ENCODE peak calls at places on chromosomes 16 and 17, in five cellular contexts. C is tibial nerve, J is stomach, P is Peyer's patch, M is cardiac muscle cell. R is an unnamed sample.

GRCh38 chr16:56019274-56019673 is 144.1 kb upstream of the CES5A start:
- DNase-seq in C (no peak), J (no peak), P (no peak), M (no peak), R (no peak)

GRCh38 chr16:84143081-84143480 is 1.9 kb downstream of the HSDL1 start:
- DNase-seq in C (no peak), J (no peak), P (no peak), M (no peak), R (no peak)

GRCh38 chr17:2027528-2028233 is 2.3 kb upstream of the DPH1 start:
- DNase-seq in C (no peak), J (no peak), P (no peak), M (peak; percentile 53), R (no peak)

GRCh38 chr17:11077673-11078072 is 163.3 kb upstream of the SHISA6 start:
- DNase-seq in C (no peak), J (no peak), P (no peak), M (no peak), R (no peak)

GRCh38 chr16:47577029-47577428 is 115.9 kb downstream of the PHKB start:
- DNase-seq in C (no peak), J (no peak), P (no peak), M (no peak), R (no peak)

GRCh38 chr16:2830355-2830695 is 222 bp downstream of the ZG16B start:
- DNase-seq in C (no peak), J (no peak), P (no peak), M (no peak), R (no peak)

GRCh38 chr16:77236063-77236511 is 36.9 kb downstream of the SYCE1L start:
- DNase-seq in C (peak; percentile 88), J (peak; percentile 90), P (peak; percentile 93), M (peak; percentile 87), R (peak; percentile 88)

GRCh38 chr17:73013299-73013698 is 79.2 kb downstream of the SLC39A11 start:
- DNase-seq in C (no peak), J (no peak), P (no peak), M (no peak), R (no peak)

GRCh38 chr16:35908942-35909341 is 2449.5 kb downstream of the TP53TG3F start:
- DNase-seq in C (no peak), J (no peak), P (no peak), M (no peak), R (no peak)
- TF ChIP-seq CTCF in C (no peak), J (no peak), P (no peak), M (no peak), R (no peak)

DNA sequence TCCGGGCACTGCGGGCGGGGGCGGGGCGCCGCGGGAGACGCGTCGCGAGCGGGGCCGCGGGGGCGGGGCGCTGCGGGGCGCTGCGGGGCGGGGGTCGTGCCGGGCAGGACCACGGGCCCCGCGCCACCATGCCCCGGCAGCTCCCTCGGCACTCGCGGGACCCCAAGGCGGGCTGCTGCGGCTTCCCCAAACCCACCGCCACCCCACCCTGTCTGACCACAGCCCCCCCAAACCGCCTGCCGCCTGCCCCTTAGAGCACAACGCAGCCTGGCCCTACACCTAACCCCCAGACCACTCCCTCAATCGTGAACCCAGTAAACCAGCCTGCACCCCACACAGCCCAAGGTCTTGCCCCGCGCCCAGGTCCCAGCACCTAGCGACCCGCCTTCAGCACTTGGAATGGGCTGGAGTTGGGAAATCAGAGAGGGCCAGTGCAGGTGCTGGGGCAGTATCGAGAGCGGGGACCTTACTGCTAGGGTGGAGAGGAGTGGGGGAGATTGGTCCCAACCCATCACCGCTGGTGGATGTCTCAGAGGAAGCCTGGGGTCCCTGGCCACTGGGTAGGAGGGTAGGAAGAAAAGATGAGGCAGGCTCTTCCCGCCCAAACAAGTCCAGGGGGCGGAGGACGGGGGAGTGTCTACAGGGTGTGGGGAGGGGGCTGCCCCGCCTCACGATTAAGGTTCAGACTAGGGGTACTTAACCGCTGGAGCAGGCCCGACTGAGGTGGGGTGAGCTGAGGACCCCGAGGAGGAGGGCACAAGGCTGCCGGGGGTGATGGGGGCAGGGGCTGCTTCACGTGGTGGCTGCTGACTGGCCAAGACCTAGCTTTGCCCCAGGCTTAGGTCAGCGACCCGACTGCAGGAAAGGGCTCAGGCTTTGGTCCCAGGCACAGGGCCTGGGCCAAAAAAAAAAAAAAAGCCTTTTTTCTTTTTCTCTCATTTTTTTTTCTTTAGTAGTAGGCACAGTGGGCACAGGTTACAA is 539 bp upstream of the VAMP2 start:
- DNase-seq in C (peak; percentile 20), J (no peak), P (no peak), M (no peak), R (peak; percentile 49)
- H3K4me1 ChIP-seq in C (peaks cover 48% of the 10 kb centered on the region), J (peaks cover 55% of the 10 kb centered on the region), P (peaks cover 9% of the 10 kb centered on the region), M (peaks cover 16% of the 10 kb centered on the region), R (peaks cover 54% of the 10 kb centered on the region)

GRCh38 chr16:35685085-35685484 is 2225.7 kb downstream of the TP53TG3F start:
- DNase-seq in C (no peak), J (no peak), P (no peak), M (no peak), R (no peak)
- H3K9me3 ChIP-seq in C (no peaks in the 10 kb centered on the region), J (peaks cover 65% of the 10 kb centered on the region), P (no peaks in the 10 kb centered on the region), M (no peaks in the 10 kb centered on the region), R (peaks cover 8% of the 10 kb centered on the region)

GRCh38 chr17:62637809-62638208 is 10.3 kb downstream of the MRC2 start:
- DNase-seq in C (no peak), J (no peak), P (no peak), M (no peak), R (no peak)
- TF ChIP-seq CTCF in C (no peak), J (no peak), P (no peak), M (no peak), R (no peak)

DNA sequence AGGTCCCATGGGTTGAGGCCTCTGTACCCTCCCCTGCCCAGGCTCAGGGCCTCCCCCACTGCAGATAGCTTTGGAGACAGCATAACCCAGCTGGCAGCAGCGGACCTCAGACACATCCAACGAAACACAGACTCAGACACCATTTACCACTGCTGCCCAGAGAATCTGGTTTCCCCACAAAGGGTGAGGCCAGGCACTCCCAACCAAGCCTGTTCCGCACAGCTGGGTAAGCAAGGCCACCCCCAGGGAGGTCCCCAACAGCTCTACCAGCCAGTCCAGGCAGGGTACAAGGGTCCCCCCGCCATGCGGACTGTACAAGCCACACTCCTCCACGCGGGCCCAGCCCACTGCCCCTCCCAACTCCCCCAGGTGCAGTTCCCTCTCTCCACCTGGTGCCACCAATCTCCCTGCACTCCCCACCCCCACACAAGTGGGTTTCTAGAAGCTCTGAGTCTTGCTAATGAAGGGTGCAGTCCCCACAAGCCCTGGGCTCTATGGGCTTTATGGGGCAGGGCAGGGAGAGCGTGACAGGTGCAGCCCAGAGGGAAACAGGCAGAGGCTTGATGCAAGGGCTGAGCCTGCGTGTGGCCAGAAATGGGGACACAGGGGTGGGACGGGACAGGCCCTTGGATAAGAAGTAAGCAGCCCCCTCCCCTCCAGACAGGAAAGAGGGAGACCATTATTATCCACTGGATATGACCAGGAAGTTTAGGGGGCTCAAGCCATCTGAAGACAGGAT is 8.8 kb downstream of the RHBDF2 start:
- DNase-seq in C (no peak), J (no peak), P (peak; percentile 84), M (no peak), R (peak; percentile 67)
- H3K4me1 ChIP-seq in C (peaks cover 46% of the 10 kb centered on the region), J (peaks cover 39% of the 10 kb centered on the region), P (peaks cover 3% of the 10 kb centered on the region), M (no peaks in the 10 kb centered on the region), R (peaks cover 67% of the 10 kb centered on the region)

GRCh38 chr16:35203636-35204035 is 1744.2 kb downstream of the TP53TG3F start:
- DNase-seq in C (no peak), J (no peak), P (no peak), M (no peak), R (no peak)

GRCh38 chr16:35208001-35208935 is 1748.9 kb downstream of the TP53TG3F start:
- DNase-seq in C (no peak), J (no peak), P (no peak), M (no peak), R (no peak)

GRCh38 chr16:35210681-35211433 is 1751.4 kb downstream of the TP53TG3F start:
- DNase-seq in C (no peak), J (no peak), P (no peak), M (no peak), R (no peak)

GRCh38 chr16:35207059-35207999 is 1747.9 kb downstream of the TP53TG3F start:
- DNase-seq in C (no peak), J (no peak), P (no peak), M (no peak), R (no peak)
- H3K9me3 ChIP-seq in C (no peaks in the 10 kb centered on the region), J (peaks cover 15% of the 10 kb centered on the region), P (no peaks in the 10 kb centered on the region), M (no peaks in the 10 kb centered on the region), R (no peaks in the 10 kb centered on the region)

GRCh38 chr16:49140618-49141017 is 141.0 kb downstream of the CBLN1 start:
- DNase-seq in C (no peak), J (no peak), P (no peak), M (no peak), R (no peak)
- TF ChIP-seq CTCF in C (no peak), J (no peak), P (no peak), M (no peak), R (no peak)

GRCh38 chr17:20232611-20233010 is 223.5 kb downstream of the SPECC1 start:
- DNase-seq in C (no peak), J (no peak), P (no peak), M (no peak), R (no peak)
- H3K4me1 ChIP-seq in C (no peaks in the 10 kb centered on the region), J (no peaks in the 10 kb centered on the region), P (no peaks in the 10 kb centered on the region), M (peaks cover 4% of the 10 kb centered on the region), R (no peaks in the 10 kb centered on the region)

GRCh38 chr16:35181422-35182030 is 1722.1 kb downstream of the TP53TG3F start:
- DNase-seq in C (no peak), J (no peak), P (peak; percentile 24), M (no peak), R (no peak)
- H3K9me3 ChIP-seq in C (no peaks in the 10 kb centered on the region), J (peaks cover 18% of the 10 kb centered on the region), P (no peaks in the 10 kb centered on the region), M (no peaks in the 10 kb centered on the region), R (no peaks in the 10 kb centered on the region)

R was measured in lower lobe of right lung.